ENCODE peak calls at places on chromosomes 4 and X, in six cellular contexts. L is tibial artery, A is tibial nerve, O is kidney, T is fibroblast of lung, W is A673. P is an unnamed sample.

GRCh38 chrX:47936224-47936939 is 67.4 kb downstream of the ZNF182 start:
- DNase-seq in L (no peak), A (no peak), O (no peak), T (peak; percentile 0), W (no peak), P (no peak)

GRCh38 chr4:111773858-111774257 is 371.4 kb upstream of the FAM241A start:
- DNase-seq in L (no peak), A (no peak), O (no peak), T (no peak), W (peak; percentile 76), P (no peak)

GRCh38 chrX:119015407-119016242 is 41.2 kb downstream of the LONRF3 start:
- DNase-seq in L (peak; percentile 53), A (no peak), O (peak; percentile 86), T (peak; percentile 70), W (no peak), P (no peak)

GRCh38 chrX:109862386-109862910 is 129.4 kb upstream of the ACSL4 start:
- DNase-seq in L (no peak), A (no peak), O (no peak), T (no peak), W (no peak), P (no peak)

GRCh38 chr4:121034010-121034409 is 38.3 kb downstream of the NDNF start:
- DNase-seq in L (peak; percentile 42), A (no peak), O (no peak), T (peak; percentile 82), W (peak; percentile 85), P (no peak)

GRCh38 chrX:124328765-124329164 is 3.7 kb upstream of the TEX13D start:
- DNase-seq in L (no peak), A (no peak), O (no peak), T (no peak), W (no peak), P (no peak)

GRCh38 chr4:67744561-67745283 is 9.5 kb downstream of the GNRHR start:
- DNase-seq in L (no peak), A (no peak), O (no peak), T (no peak), W (no peak), P (no peak)

GRCh38 chr4:97027989-97028388 is 1115.3 kb downstream of the STPG2 start:
- DNase-seq in L (no peak), A (no peak), O (no peak), T (no peak), W (no peak), P (no peak)

GRCh38 chr4:1505511-1506451 is 99.5 kb upstream of the NKX1-1 start:
- DNase-seq in L (peak; percentile 6), A (no peak), O (peak; percentile 67), T (no peak), W (no peak), P (peak; percentile 65)

GRCh38 chr4:54063224-54063623 is 1.2 kb downstream of the CHIC2 start:
- DNase-seq in L (no peak), A (no peak), O (no peak), T (peak; percentile 40), W (no peak), P (no peak)

GRCh38 chr4:158782539-158783360 is 13.9 kb downstream of the FNIP2 start:
- DNase-seq in L (no peak), A (no peak), O (no peak), T (no peak), W (no peak), P (no peak)

GRCh38 chr4:26838055-26838842 is 22.4 kb upstream of the STIM2 start:
- DNase-seq in L (no peak), A (no peak), O (no peak), T (no peak), W (peak; percentile 96), P (no peak)

DNA sequence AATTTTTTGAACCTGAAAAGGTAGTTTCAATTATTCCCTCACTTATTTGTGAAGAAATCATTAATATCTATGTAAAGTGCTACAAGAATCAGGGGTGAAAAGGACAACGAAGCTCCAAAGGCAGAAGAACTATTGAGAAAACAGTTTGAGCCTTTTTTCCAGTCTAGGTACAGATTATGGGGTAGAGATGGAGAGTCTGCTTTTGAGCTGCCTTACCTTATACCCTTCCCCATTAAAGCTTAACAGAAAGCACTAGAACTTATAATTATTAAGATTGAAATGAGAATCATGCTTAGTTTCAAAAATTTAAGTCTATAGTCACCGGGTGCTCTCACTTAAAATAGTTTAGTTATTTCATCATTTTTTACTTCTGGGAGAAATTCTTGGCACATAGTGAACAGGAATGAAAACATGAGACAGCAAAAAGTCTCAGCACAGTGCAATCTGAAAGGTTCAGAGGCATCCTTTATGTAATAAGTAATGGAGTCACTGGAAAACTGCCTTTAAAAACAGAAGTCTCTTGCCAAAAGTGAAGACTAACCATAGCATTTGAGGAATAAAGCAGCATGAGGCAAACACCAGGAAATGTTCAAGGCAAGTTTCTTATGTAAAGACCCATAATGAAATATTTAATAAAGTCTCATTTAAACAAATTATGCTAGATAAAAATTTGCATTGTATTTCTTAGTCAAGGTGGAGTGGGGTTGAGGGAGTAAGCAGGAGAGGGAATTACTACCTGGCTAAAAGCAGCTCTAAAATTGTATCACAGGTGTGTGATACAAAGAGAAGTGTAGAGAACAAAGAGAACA is 5.1 kb upstream of the DCLK2 start:
- DNase-seq in L (no peak), A (no peak), O (no peak), T (peak; percentile 95), W (no peak), P (no peak)
- H3K27ac ChIP-seq in L (no peak overlapping the region), A (no peak overlapping the region), O (no peak overlapping the region), T (no peak overlapping the region), W (no peak overlapping the region), P (peak overlapping the region; percentile 5)

DNA sequence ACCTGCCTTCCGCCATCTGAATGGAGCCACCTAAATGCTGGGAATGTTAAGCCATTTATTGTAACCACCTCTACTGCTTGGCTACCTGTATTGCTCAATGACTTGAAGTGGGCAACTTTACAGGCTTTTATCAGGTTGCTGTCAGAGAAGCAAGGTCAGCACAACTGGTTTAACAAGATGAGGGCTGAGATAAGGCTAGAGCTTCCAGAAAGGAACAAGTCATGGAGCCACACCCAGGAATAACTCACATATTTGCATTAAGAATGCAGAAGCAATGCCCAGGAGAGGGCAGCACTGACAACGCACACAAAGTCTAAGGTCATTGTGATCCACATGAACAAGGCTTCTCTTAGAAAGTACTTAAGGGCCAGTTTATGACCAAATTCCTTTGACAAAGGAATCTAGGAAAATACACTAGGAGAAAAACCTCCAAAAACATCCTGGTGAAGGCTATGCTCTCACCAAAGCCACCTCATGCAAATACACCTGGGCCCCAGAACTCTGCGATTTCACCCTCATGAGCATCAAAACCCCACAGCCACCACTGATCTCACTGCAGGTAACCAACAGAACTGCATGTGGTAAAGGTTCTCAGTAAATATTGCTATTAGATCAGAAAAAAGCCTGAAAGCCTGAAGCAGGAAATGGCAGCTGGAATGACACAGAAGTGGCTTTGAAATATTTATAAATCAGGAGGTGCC is 15.0 kb upstream of the STS start:
- DNase-seq in L (no peak), A (no peak), O (no peak), T (peak; percentile 65), W (peak; percentile 65), P (no peak)
- TF ChIP-seq CTCF in L (no peak), A (no peak), O (peak; percentile 31), T (peak; percentile 29), W (peak; percentile 60), P (no peak)

GRCh38 chrX:40685352-40685918 is 38.1 kb upstream of the CXorf38 start:
- DNase-seq in L (no peak), A (no peak), O (no peak), T (no peak), W (no peak), P (no peak)
- H3K27ac ChIP-seq in L (no peak overlapping the region), A (no peak overlapping the region), O (no peak overlapping the region), T (no peak overlapping the region), W (no peak overlapping the region), P (no peak overlapping the region)

GRCh38 chr4:36208884-36209473 is 35.3 kb downstream of the ARAP2 start:
- DNase-seq in L (no peak), A (no peak), O (no peak), T (no peak), W (no peak), P (no peak)
- TF ChIP-seq CTCF in L (no peak), A (no peak), O (no peak), T (no peak), W (no peak), P (no peak)

DNA sequence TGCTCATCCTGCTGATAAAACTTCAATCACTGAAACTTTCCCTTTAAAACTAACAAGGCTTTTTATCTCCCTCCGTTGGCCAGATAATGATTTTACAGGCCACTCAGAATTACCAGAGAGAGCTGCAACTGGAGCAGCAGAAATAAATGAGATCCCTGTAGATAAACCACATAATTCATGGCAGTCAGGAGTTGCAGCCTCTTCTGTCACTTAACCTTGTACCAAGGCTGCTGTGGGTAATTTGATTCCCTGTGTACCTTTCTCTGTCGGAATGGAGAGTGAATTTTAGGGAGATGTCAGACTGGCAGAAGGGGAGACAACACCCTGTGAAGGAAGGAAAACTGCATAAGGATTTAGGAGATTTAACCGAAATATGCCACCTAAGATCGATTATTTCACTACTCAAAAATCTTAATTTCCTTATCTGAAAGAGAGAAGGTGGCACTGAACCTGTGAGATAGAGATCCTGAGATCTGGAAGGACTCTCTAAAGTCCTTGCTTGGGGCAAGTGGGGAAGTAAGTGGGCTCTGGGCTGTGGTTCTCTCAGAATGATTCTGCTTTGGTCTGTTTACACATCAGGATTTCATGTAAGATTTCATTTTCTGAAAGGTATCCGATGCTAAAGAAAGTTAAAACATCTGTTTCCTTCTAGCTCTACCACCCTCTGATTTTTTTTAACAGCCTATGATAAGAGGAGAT is 14.3 kb upstream of the TSPAN5 start:
- DNase-seq in L (no peak), A (no peak), O (no peak), T (no peak), W (no peak), P (no peak)
- H3K27ac ChIP-seq in L (no peak overlapping the region), A (no peak overlapping the region), O (no peak overlapping the region), T (no peak overlapping the region), W (no peak overlapping the region), P (no peak overlapping the region)

GRCh38 chrX:135973025-135973547 is 702 bp downstream of the MMGT1 start:
- DNase-seq in L (peak; percentile 22), A (no peak), O (no peak), T (peak; percentile 31), W (peak; percentile 4), P (no peak)
- TF ChIP-seq CTCF in L (no peak), A (no peak), O (no peak), T (peak; percentile 9), W (no peak), P (no peak)